ENCODE peak calls at places on chromosomes 4 and X, in five cellular contexts. N, Y, R, I and L are unnamed samples.

GRCh38 chr4:23889368-23889767 is 479 bp downstream of the PPARGC1A start:
- DNase-seq in N (no peak), Y (no peak), R (no peak), I (no peak), L (no peak)

GRCh38 chr4:38565271-38566199 is 98.5 kb upstream of the KLF3 start:
- DNase-seq in N (no peak), Y (no peak), R (peak; percentile 8), I (peak; percentile 68), L (no peak)

GRCh38 chr4:41174444-41174843 is 39.9 kb downstream of the APBB2 start:
- DNase-seq in N (no peak), Y (no peak), R (no peak), I (no peak), L (no peak)

GRCh38 chr4:159787901-159788300 is 685.0 kb downstream of the RAPGEF2 start:
- DNase-seq in N (no peak), Y (no peak), R (no peak), I (no peak), L (no peak)

GRCh38 chr4:147969573-147969972 is 237.7 kb downstream of the ARHGAP10 start:
- DNase-seq in N (no peak), Y (no peak), R (no peak), I (no peak), L (no peak)

GRCh38 chrX:28794751-28795150 is 207.5 kb downstream of the IL1RAPL1 start:
- DNase-seq in N (no peak), Y (no peak), R (no peak), I (no peak), L (no peak)

GRCh38 chrX:67654301-67654700 is 110.5 kb downstream of the AR start:
- DNase-seq in N (no peak), Y (no peak), R (no peak), I (no peak), L (no peak)

GRCh38 chr4:148235809-148236208 is 206.4 kb downstream of the NR3C2 start:
- DNase-seq in N (no peak), Y (no peak), R (no peak), I (no peak), L (no peak)

GRCh38 chrX:135463937-135464336 is 42.2 kb downstream of the SMIM10L2A start:
- DNase-seq in N (no peak), Y (peak; percentile 11), R (no peak), I (no peak), L (no peak)

GRCh38 chrX:50838820-50839600 is 25.0 kb upstream of the SHROOM4 start:
- DNase-seq in N (no peak), Y (no peak), R (no peak), I (no peak), L (no peak)

GRCh38 chr4:80385397-80386280 is 50.1 kb downstream of the CFAP299 start:
- DNase-seq in N (no peak), Y (no peak), R (no peak), I (no peak), L (no peak)

GRCh38 chr4:153476829-153477574 is 10.8 kb downstream of the TMEM131L start:
- DNase-seq in N (no peak), Y (no peak), R (no peak), I (no peak), L (no peak)

GRCh38 chrX:67780694-67781109 is 236.9 kb downstream of the AR start:
- DNase-seq in N (peak; percentile 29), Y (peak; percentile 78), R (peak; percentile 63), I (peak; percentile 76), L (no peak)

GRCh38 chrX:22300130-22300529 is 27.4 kb downstream of the CBLL2 start:
- DNase-seq in N (no peak), Y (peak; percentile 73), R (peak; percentile 16), I (peak; percentile 47), L (peak; percentile 14)

GRCh38 chr4:80685219-80685618 is 345.3 kb upstream of the BMP3 start:
- DNase-seq in N (no peak), Y (no peak), R (no peak), I (no peak), L (no peak)

GRCh38 chrX:19972984-19973383 is 17.9 kb downstream of the BCLAF3 start:
- DNase-seq in N (no peak), Y (no peak), R (no peak), I (no peak), L (no peak)

GRCh38 chrX:134764202-134764785 is 106.0 kb upstream of the PLAC1 start:
- DNase-seq in N (no peak), Y (peak; percentile 63), R (no peak), I (no peak), L (no peak)

GRCh38 chrX:133053854-133054565 is 42.9 kb downstream of the USP26 start:
- DNase-seq in N (no peak), Y (no peak), R (no peak), I (peak; percentile 1), L (no peak)

GRCh38 chr4:85402371-85402770 is 72.6 kb upstream of the ARHGAP24 start:
- DNase-seq in N (no peak), Y (no peak), R (peak; percentile 3), I (no peak), L (no peak)

GRCh38 chr4:183493246-183493645 is 11.6 kb upstream of the ING2 start:
- DNase-seq in N (no peak), Y (no peak), R (no peak), I (no peak), L (no peak)

DNA sequence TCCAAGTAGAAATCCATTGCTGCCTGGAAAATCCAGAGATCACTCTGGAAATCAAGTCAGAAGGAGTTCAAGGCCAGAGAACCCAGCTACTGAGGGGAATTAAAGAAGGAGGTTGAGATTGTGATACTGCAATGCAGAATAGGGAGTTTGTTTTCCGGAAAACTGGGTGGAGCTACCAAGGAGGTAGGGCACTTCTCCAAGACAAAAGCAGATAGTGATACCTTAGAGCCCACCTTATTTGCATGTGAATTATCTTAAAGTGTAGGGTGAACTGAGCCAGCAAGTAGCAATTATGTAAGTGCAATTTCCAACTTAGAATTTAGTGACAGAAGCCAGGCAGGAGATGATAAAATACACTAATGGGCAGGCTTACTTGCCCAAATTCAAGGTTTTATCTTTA is 178.9 kb downstream of the MID1 start:
- DNase-seq in N (no peak), Y (no peak), R (no peak), I (no peak), L (no peak)
- H3K4me3 ChIP-seq in N (no peak overlapping the region), Y (no peak overlapping the region), R (no peak overlapping the region), I (no peak overlapping the region), L (no peak overlapping the region)

GRCh38 chr4:185809517-185810071 is 2.4 kb downstream of the SORBS2 start:
- DNase-seq in N (no peak), Y (no peak), R (no peak), I (peak; percentile 29), L (no peak)
- H3K4me3 ChIP-seq in N (no peak overlapping the region), Y (no peak overlapping the region), R (peak overlapping the region; percentile 5), I (no peak overlapping the region), L (no peak overlapping the region)

GRCh38 chrX:40952855-40953254 is 132.4 kb upstream of the USP9X start:
- DNase-seq in N (no peak), Y (no peak), R (peak; percentile 3), I (no peak), L (no peak)
- H3K4me3 ChIP-seq in N (peak overlapping the region; percentile 36), Y (peak overlapping the region; percentile 47), R (no peak overlapping the region), I (no peak overlapping the region), L (no peak overlapping the region)

DNA sequence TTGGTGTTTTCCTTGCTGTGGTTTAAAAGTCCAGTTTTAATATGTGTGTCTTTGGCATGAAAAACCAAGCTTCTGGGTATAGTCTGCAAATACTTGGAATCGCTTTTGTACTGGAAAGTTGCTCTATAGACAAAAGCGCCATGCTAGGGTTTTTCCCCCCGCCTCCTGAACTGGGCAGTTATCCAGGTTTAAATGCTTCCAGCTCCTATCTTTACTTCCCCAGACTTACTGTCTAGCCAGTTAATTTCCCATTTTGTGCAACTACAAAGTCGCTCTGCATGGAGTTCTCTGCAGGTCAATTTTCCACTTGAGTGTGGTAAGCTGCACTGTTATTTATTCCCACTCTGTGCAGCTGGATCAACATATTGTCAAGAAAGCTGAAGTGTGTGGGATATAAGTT is 2.7 kb downstream of the RASL11B start:
- DNase-seq in N (no peak), Y (no peak), R (no peak), I (no peak), L (no peak)
- H3K4me3 ChIP-seq in N (no peak overlapping the region), Y (no peak overlapping the region), R (no peak overlapping the region), I (no peak overlapping the region), L (no peak overlapping the region)

DNA sequence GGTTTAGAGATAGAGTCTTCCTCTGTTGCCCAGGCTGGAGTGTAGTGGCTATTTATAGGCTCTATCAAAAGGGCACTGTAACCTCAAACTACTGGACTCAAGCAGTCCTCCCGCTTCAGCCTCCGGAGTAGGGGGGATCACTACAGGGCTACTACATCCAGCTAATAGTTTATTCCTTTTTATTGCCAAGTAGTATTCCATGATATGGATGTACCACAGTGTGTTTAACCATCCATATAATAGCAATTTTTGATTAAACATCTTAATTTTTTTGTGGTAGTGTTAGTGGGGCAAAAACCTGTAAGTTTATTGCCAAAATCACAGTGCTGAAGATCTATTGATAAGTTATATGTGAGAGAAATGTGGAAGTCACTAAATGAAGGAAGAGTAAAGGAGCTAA is 2.6 kb upstream of the NDUFC1 start:
- DNase-seq in N (no peak), Y (no peak), R (no peak), I (no peak), L (no peak)
- H3K4me3 ChIP-seq in N (no peak overlapping the region), Y (no peak overlapping the region), R (no peak overlapping the region), I (no peak overlapping the region), L (no peak overlapping the region)

DNA sequence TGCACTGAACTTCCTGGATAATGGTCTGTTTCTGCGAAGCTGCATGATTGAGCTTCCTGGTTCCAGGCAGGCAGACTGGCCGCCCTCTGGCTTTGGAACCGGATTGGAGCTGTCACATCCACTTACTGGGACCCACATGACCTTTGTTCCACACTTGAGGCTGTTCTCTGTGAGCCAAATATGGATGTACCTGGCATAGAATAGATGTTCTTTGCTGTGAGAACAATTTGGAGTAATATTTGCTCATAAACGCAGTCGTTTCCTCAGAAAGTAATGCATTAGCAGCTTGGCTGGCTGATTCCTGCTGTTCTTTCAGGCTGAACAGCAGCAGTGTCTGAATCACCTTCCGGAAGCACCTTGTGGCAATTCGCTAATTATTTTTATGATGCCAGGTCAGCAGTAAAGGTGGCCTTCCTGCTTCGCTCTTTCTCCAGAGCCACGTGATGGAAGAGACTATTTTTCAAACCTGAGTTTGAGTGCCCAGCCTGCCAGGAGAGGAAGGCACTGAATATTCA is 78.1 kb upstream of the BOD1L1 start:
- DNase-seq in N (no peak), Y (peak; percentile 90), R (peak; percentile 66), I (peak; percentile 23), L (peak; percentile 49)
- H3K4me3 ChIP-seq in N (no peak overlapping the region), Y (peak overlapping the region; percentile 37), R (no peak overlapping the region), I (no peak overlapping the region), L (no peak overlapping the region)